ENCODE peak calls at places on chromosomes 16 and 17, in seven cellular contexts. One of them, this sample, is unnamed. For H3K4me1, the result is how much of the 10 kb centered on the place peaks cover.

GRCh38 chr16:75379911-75380847 is 53.1 kb downstream of the CFDP1 start:
- DNase-seq in Panc1: no peak
- DNase-seq in upper lobe of right lung: no peak
- DNase-seq in mesendoderm: no peak
- DNase-seq in cardiac muscle cell: no peak
- DNase-seq in heart left ventricle: no peak
- DNase-seq in esophagus squamous epithelium: no peak
- DNase-seq in this sample: no peak

GRCh38 chr16:50533317-50533716 is 14.9 kb upstream of the NKD1 start:
- DNase-seq in Panc1: no peak
- DNase-seq in upper lobe of right lung: no peak
- DNase-seq in mesendoderm: no peak
- DNase-seq in cardiac muscle cell: no peak
- DNase-seq in heart left ventricle: no peak
- DNase-seq in esophagus squamous epithelium: no peak
- DNase-seq in this sample: no peak

GRCh38 chr17:60455378-60455777 is 33.1 kb downstream of the CHCT1 start:
- DNase-seq in Panc1: no peak
- DNase-seq in upper lobe of right lung: no peak
- DNase-seq in mesendoderm: no peak
- DNase-seq in cardiac muscle cell: no peak
- DNase-seq in heart left ventricle: no peak
- DNase-seq in esophagus squamous epithelium: no peak
- DNase-seq in this sample: no peak

GRCh38 chr16:57264950-57265371 is 19.5 kb downstream of the PLLP start:
- DNase-seq in Panc1: no peak
- DNase-seq in upper lobe of right lung: peak
- DNase-seq in mesendoderm: no peak
- DNase-seq in cardiac muscle cell: no peak
- DNase-seq in heart left ventricle: no peak
- DNase-seq in esophagus squamous epithelium: no peak
- DNase-seq in this sample: no peak

GRCh38 chr16:86975445-86975844 is 341.7 kb downstream of the C16orf95 start:
- DNase-seq in Panc1: no peak
- DNase-seq in upper lobe of right lung: peak
- DNase-seq in mesendoderm: peak
- DNase-seq in cardiac muscle cell: peak
- DNase-seq in heart left ventricle: no peak
- DNase-seq in esophagus squamous epithelium: no peak
- DNase-seq in this sample: no peak

GRCh38 chr16:2468142-2468724 is 2.9 kb upstream of the NTN3 start:
- DNase-seq in Panc1: no peak
- DNase-seq in upper lobe of right lung: no peak
- DNase-seq in mesendoderm: peak
- DNase-seq in cardiac muscle cell: peak
- DNase-seq in heart left ventricle: no peak
- DNase-seq in esophagus squamous epithelium: no peak
- DNase-seq in this sample: no peak

GRCh38 chr16:57846078-57846697 is 43.9 kb upstream of the KIFC3 start:
- DNase-seq in Panc1: no peak
- DNase-seq in upper lobe of right lung: no peak
- DNase-seq in mesendoderm: peak
- DNase-seq in cardiac muscle cell: no peak
- DNase-seq in heart left ventricle: no peak
- DNase-seq in esophagus squamous epithelium: no peak
- DNase-seq in this sample: no peak

GRCh38 chr16:9092963-9093477 is 1.6 kb downstream of the HAPSTR1 start:
- DNase-seq in Panc1: no peak
- DNase-seq in upper lobe of right lung: peak
- DNase-seq in mesendoderm: peak
- DNase-seq in cardiac muscle cell: peak
- DNase-seq in heart left ventricle: peak
- DNase-seq in esophagus squamous epithelium: no peak
- DNase-seq in this sample: peak

GRCh38 chr16:64278196-64278595 is 843.7 kb downstream of the CDH11 start:
- DNase-seq in Panc1: no peak
- DNase-seq in upper lobe of right lung: no peak
- DNase-seq in mesendoderm: no peak
- DNase-seq in cardiac muscle cell: no peak
- DNase-seq in heart left ventricle: no peak
- DNase-seq in esophagus squamous epithelium: no peak
- DNase-seq in this sample: no peak

GRCh38 chr17:40516581-40517285 is 15.3 kb upstream of the TNS4 start:
- DNase-seq in Panc1: no peak
- DNase-seq in upper lobe of right lung: peak
- DNase-seq in mesendoderm: peak
- DNase-seq in cardiac muscle cell: no peak
- DNase-seq in heart left ventricle: peak
- DNase-seq in esophagus squamous epithelium: no peak
- DNase-seq in this sample: no peak

GRCh38 chr17:41863074-41863843 is 2.0 kb downstream of the KLHL11 start:
- DNase-seq in Panc1: no peak
- DNase-seq in upper lobe of right lung: no peak
- DNase-seq in mesendoderm: no peak
- DNase-seq in cardiac muscle cell: no peak
- DNase-seq in heart left ventricle: no peak
- DNase-seq in esophagus squamous epithelium: no peak
- DNase-seq in this sample: no peak

GRCh38 chr17:80605326-80606066 is 60.9 kb downstream of the RPTOR start:
- DNase-seq in Panc1: peak
- DNase-seq in upper lobe of right lung: no peak
- DNase-seq in mesendoderm: no peak
- DNase-seq in cardiac muscle cell: no peak
- DNase-seq in heart left ventricle: no peak
- DNase-seq in esophagus squamous epithelium: no peak
- DNase-seq in this sample: no peak

GRCh38 chr17:77323413-77324171 is 182.8 kb downstream of the SEC14L1 start:
- DNase-seq in Panc1: no peak
- DNase-seq in upper lobe of right lung: peak
- DNase-seq in mesendoderm: no peak
- DNase-seq in cardiac muscle cell: no peak
- DNase-seq in heart left ventricle: peak
- DNase-seq in esophagus squamous epithelium: no peak
- DNase-seq in this sample: peak

GRCh38 chr17:8226536-8227237 is 16.3 kb upstream of the AURKB start:
- DNase-seq in Panc1: peak
- DNase-seq in upper lobe of right lung: peak
- DNase-seq in mesendoderm: peak
- DNase-seq in cardiac muscle cell: peak
- DNase-seq in heart left ventricle: peak
- DNase-seq in esophagus squamous epithelium: no peak
- DNase-seq in this sample: peak

GRCh38 chr17:4492762-4493561 is 5.7 kb upstream of the SPNS2 start:
- DNase-seq in Panc1: peak
- DNase-seq in upper lobe of right lung: no peak
- DNase-seq in mesendoderm: peak
- DNase-seq in cardiac muscle cell: peak
- DNase-seq in heart left ventricle: no peak
- DNase-seq in esophagus squamous epithelium: no peak
- DNase-seq in this sample: no peak

GRCh38 chr17:76612977-76613851 is 27.6 kb upstream of the ST6GALNAC2 start:
- DNase-seq in Panc1: no peak
- DNase-seq in upper lobe of right lung: peak
- DNase-seq in mesendoderm: peak
- DNase-seq in cardiac muscle cell: peak
- DNase-seq in heart left ventricle: no peak
- DNase-seq in esophagus squamous epithelium: no peak
- DNase-seq in this sample: no peak

GRCh38 chr17:80647746-80648145 is 103.1 kb downstream of the RPTOR start:
- DNase-seq in Panc1: no peak
- DNase-seq in upper lobe of right lung: no peak
- DNase-seq in mesendoderm: no peak
- DNase-seq in cardiac muscle cell: no peak
- DNase-seq in heart left ventricle: no peak
- DNase-seq in esophagus squamous epithelium: no peak
- DNase-seq in this sample: no peak

GRCh38 chr17:40382251-40382650 is 17.7 kb upstream of the GJD3 start:
- DNase-seq in Panc1: no peak
- DNase-seq in upper lobe of right lung: no peak
- DNase-seq in mesendoderm: no peak
- DNase-seq in cardiac muscle cell: no peak
- DNase-seq in heart left ventricle: no peak
- DNase-seq in esophagus squamous epithelium: no peak
- DNase-seq in this sample: no peak

GRCh38 chr17:10875984-10876555 is 38.2 kb upstream of the PIRT start:
- DNase-seq in Panc1: peak
- DNase-seq in upper lobe of right lung: peak
- DNase-seq in mesendoderm: peak
- DNase-seq in cardiac muscle cell: peak
- DNase-seq in heart left ventricle: no peak
- DNase-seq in esophagus squamous epithelium: no peak
- DNase-seq in this sample: peak

GRCh38 chr17:34589120-34589965 is 10.0 kb downstream of the TMEM132E start:
- DNase-seq in Panc1: no peak
- DNase-seq in upper lobe of right lung: no peak
- DNase-seq in mesendoderm: no peak
- DNase-seq in cardiac muscle cell: no peak
- DNase-seq in heart left ventricle: no peak
- DNase-seq in esophagus squamous epithelium: no peak
- DNase-seq in this sample: no peak

GRCh38 chr17:28746611-28747045 is 2.8 kb downstream of the TRAF4 start:
- DNase-seq in Panc1: no peak
- DNase-seq in upper lobe of right lung: peak
- DNase-seq in mesendoderm: peak
- DNase-seq in cardiac muscle cell: no peak
- DNase-seq in heart left ventricle: no peak
- DNase-seq in esophagus squamous epithelium: no peak
- DNase-seq in this sample: no peak

GRCh38 chr17:67818110-67819002 is 6.9 kb upstream of the BPTF start:
- DNase-seq in Panc1: no peak
- DNase-seq in upper lobe of right lung: no peak
- DNase-seq in mesendoderm: no peak
- DNase-seq in cardiac muscle cell: no peak
- DNase-seq in heart left ventricle: no peak
- DNase-seq in esophagus squamous epithelium: no peak
- DNase-seq in this sample: no peak

GRCh38 chr17:50471009-50471905 is 2.6 kb upstream of the CHAD start:
- DNase-seq in Panc1: no peak
- DNase-seq in upper lobe of right lung: no peak
- DNase-seq in mesendoderm: no peak
- DNase-seq in cardiac muscle cell: no peak
- DNase-seq in heart left ventricle: no peak
- DNase-seq in esophagus squamous epithelium: no peak
- DNase-seq in this sample: no peak

GRCh38 chr16:78639775-78640174 is 540.3 kb downstream of the WWOX start:
- DNase-seq in Panc1: no peak
- DNase-seq in upper lobe of right lung: no peak
- DNase-seq in mesendoderm: no peak
- DNase-seq in cardiac muscle cell: no peak
- DNase-seq in heart left ventricle: no peak
- DNase-seq in esophagus squamous epithelium: no peak
- DNase-seq in this sample: no peak

DNA sequence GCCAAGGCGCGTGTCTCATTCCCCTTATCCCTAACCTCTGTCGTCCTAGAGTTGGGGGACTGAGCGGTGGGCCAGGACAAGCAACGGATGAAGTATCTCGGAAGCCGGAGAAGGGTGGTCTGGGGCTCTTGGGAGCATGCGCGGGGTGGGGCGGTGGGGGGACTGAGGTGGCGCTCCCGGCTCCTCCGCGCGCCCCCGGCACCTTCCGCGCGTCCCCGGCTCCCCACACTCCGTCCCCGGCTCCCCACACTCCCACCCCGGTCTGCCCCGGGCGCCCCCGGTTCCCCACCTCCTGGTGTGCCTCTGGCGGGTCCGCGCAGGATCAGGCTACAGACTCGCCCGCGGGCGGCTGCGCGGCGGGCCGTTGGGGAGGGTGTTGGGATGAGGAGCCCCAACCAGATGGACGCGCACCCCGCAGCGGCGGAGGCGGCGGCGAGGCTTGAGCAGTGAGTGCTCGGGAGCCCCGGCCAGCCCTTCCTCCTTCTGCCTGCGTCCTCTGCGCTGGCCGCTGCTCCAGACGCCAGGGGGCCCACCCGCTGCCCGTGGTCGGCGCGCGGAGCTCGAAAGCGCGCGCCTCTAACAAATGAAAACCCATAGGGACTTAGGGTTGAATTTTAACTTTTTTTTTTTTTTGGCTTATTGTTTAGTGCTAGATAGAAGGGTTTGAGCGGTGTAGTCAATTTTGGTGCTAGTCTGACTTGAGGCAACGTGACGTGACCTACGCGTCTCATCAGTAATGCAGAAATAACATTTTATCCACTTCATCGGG is 5.6 kb upstream of the CRYM start:
- DNase-seq in Panc1: no peak
- DNase-seq in upper lobe of right lung: peak
- DNase-seq in mesendoderm: peak
- DNase-seq in cardiac muscle cell: peak
- DNase-seq in heart left ventricle: peak
- DNase-seq in esophagus squamous epithelium: no peak
- DNase-seq in this sample: peak
- H3K4me3 ChIP-seq in Panc1: no peak
- H3K4me3 ChIP-seq in upper lobe of right lung: peak
- H3K4me3 ChIP-seq in mesendoderm: peak
- H3K4me3 ChIP-seq in cardiac muscle cell: peak
- H3K4me3 ChIP-seq in heart left ventricle: peak
- H3K4me3 ChIP-seq in esophagus squamous epithelium: peak
- H3K4me3 ChIP-seq in this sample: peak

GRCh38 chr16:11460820-11461594 is 115.7 kb downstream of the RMI2 start:
- DNase-seq in Panc1: no peak
- DNase-seq in upper lobe of right lung: peak
- DNase-seq in mesendoderm: no peak
- DNase-seq in cardiac muscle cell: no peak
- DNase-seq in heart left ventricle: no peak
- DNase-seq in esophagus squamous epithelium: no peak
- DNase-seq in this sample: no peak
- H3K4me1 ChIP-seq in Panc1: under half
- H3K4me1 ChIP-seq in upper lobe of right lung: under half
- H3K4me1 ChIP-seq in mesendoderm: under half
- H3K4me1 ChIP-seq in cardiac muscle cell: under half
- H3K4me1 ChIP-seq in heart left ventricle: under half
- H3K4me1 ChIP-seq in esophagus squamous epithelium: under half
- H3K4me1 ChIP-seq in this sample: under half

GRCh38 chr17:48526986-48527741 is 3.6 kb downstream of the HOXB1 start:
- DNase-seq in Panc1: no peak
- DNase-seq in upper lobe of right lung: no peak
- DNase-seq in mesendoderm: no peak
- DNase-seq in cardiac muscle cell: peak
- DNase-seq in heart left ventricle: no peak
- DNase-seq in esophagus squamous epithelium: no peak
- DNase-seq in this sample: peak
- H3K4me3 ChIP-seq in Panc1: no peak
- H3K4me3 ChIP-seq in upper lobe of right lung: no peak
- H3K4me3 ChIP-seq in mesendoderm: no peak
- H3K4me3 ChIP-seq in cardiac muscle cell: no peak
- H3K4me3 ChIP-seq in heart left ventricle: no peak
- H3K4me3 ChIP-seq in esophagus squamous epithelium: no peak
- H3K4me3 ChIP-seq in this sample: no peak

GRCh38 chr16:89363621-89364393 is 126.6 kb downstream of the ANKRD11 start:
- DNase-seq in Panc1: no peak
- DNase-seq in upper lobe of right lung: peak
- DNase-seq in mesendoderm: peak
- DNase-seq in cardiac muscle cell: no peak
- DNase-seq in heart left ventricle: peak
- DNase-seq in esophagus squamous epithelium: no peak
- DNase-seq in this sample: no peak
- H3K4me1 ChIP-seq in Panc1: half or more
- H3K4me1 ChIP-seq in upper lobe of right lung: half or more
- H3K4me1 ChIP-seq in mesendoderm: under half
- H3K4me1 ChIP-seq in cardiac muscle cell: under half
- H3K4me1 ChIP-seq in heart left ventricle: under half
- H3K4me1 ChIP-seq in esophagus squamous epithelium: half or more
- H3K4me1 ChIP-seq in this sample: half or more